ENCODE peak calls at places on chromosome 19, in five cellular contexts. L is brain microvascular endothelial cell, S is mucosa of descending colon, D is coronary artery, E is colonic mucosa. C is an unnamed sample.

GRCh38 chr19:43420954-43421353 is 6.3 kb downstream of the TEX101 start:
- DNase-seq in D (no peak), L (no peak), S (no peak), E (no peak), C (no peak)

GRCh38 chr19:41553804-41554203 is 22.2 kb upstream of the CEACAM21 start:
- DNase-seq in D (no peak), S (no peak), L (no peak), E (no peak), C (no peak)

GRCh38 chr19:31491246-31491645 is 142.0 kb upstream of the TSHZ3 start:
- DNase-seq in S (no peak), L (no peak), D (no peak), E (no peak), C (no peak)

GRCh38 chr19:49997709-49998108 is 27.5 kb downstream of the VRK3 start:
- DNase-seq in L (peak; percentile 22), D (no peak), E (no peak), S (no peak), C (no peak)

GRCh38 chr19:3586124-3586626 is 897 bp downstream of the GIPC3 start:
- DNase-seq in L (no peak), D (no peak), E (no peak), S (no peak), C (no peak)

GRCh38 chr19:407501-408440 is 1.2 kb downstream of the C2CD4C start:
- DNase-seq in E (no peak), L (no peak), S (peak; percentile 41), D (no peak), C (no peak)

GRCh38 chr19:40510526-40511115 is 43.8 kb downstream of the SPTBN4 start:
- DNase-seq in E (no peak), L (no peak), D (no peak), S (no peak), C (no peak)

GRCh38 chr19:5369962-5370367 is 29.4 kb upstream of the PTPRS start:
- DNase-seq in L (peak; percentile 35), S (no peak), D (no peak), E (peak; percentile 56), C (no peak)

GRCh38 chr19:2610637-2611482 is 91.6 kb downstream of the GNG7 start:
- DNase-seq in D (peak; percentile 95), L (peak; percentile 97), S (peak; percentile 92), E (peak; percentile 96), C (peak; percentile 84)

GRCh38 chr19:13130886-13131490 is 12.9 kb downstream of the NACC1 start:
- DNase-seq in S (no peak), L (no peak), E (peak; percentile 25), D (no peak), C (no peak)

GRCh38 chr19:401836-402535 is 7.0 kb downstream of the C2CD4C start:
- DNase-seq in E (no peak), D (no peak), L (no peak), S (peak; percentile 26), C (no peak)

GRCh38 chr19:30204721-30205120 is 167.5 kb upstream of the ZNF536 start:
- DNase-seq in S (no peak), L (no peak), D (peak; percentile 35), E (no peak), C (no peak)

GRCh38 chr19:53333071-53333465 is 481 bp upstream of the ZNF845 start:
- DNase-seq in D (peak; percentile 77), L (peak; percentile 41), S (peak; percentile 68), E (no peak), C (no peak)

GRCh38 chr19:35055715-35056179 is 14.2 kb downstream of the HPN start:
- DNase-seq in D (no peak), E (no peak), L (no peak), S (peak; percentile 44), C (no peak)

GRCh38 chr19:51573331-51573730 is 2.2 kb downstream of the ZNF175 start:
- DNase-seq in L (peak; percentile 22), E (no peak), D (no peak), S (no peak), C (no peak)

GRCh38 chr19:55216461-55217198 is 7.3 kb upstream of the PTPRH start:
- DNase-seq in L (peak; percentile 99), S (peak; percentile 85), D (no peak), E (peak; percentile 90), C (peak; percentile 96)

GRCh38 chr19:53868091-53868891 is 608 bp downstream of the MYADM start:
- DNase-seq in D (peak; percentile 89), L (peak; percentile 56), S (peak; percentile 84), E (peak; percentile 70), C (no peak)

GRCh38 chr19:41843371-41843770 is 1.1 kb downstream of the LYPD4 start:
- DNase-seq in S (no peak), D (no peak), L (no peak), E (no peak), C (no peak)

GRCh38 chr19:4380254-4380727 is 20.1 kb downstream of the SH3GL1 start:
- DNase-seq in L (no peak), D (no peak), E (no peak), S (peak; percentile 82), C (no peak)

GRCh38 chr19:13149628-13150186 is 468 bp downstream of the STX10 start:
- DNase-seq in L (peak; percentile 34), E (no peak), S (peak; percentile 85), D (no peak), C (no peak)

GRCh38 chr19:5498817-5499535 is 43.8 kb downstream of the ZNRF4 start:
- DNase-seq in L (no peak), D (no peak), E (no peak), S (no peak), C (no peak)

GRCh38 chr19:38736413-38737280 is 7.6 kb downstream of the CAPN12 start:
- DNase-seq in S (peak; percentile 87), E (peak; percentile 82), L (no peak), D (no peak), C (no peak)

GRCh38 chr19:51188227-51188559 is 36.7 kb upstream of the CD33 start:
- DNase-seq in E (no peak), S (no peak), L (no peak), D (no peak), C (no peak)

GRCh38 chr19:4379383-4380253 is 20.7 kb downstream of the SH3GL1 start:
- DNase-seq in E (no peak), D (no peak), S (no peak), L (no peak), C (no peak)

GRCh38 chr19:1510442-1510806 is 2.4 kb downstream of the ADAMTSL5 start:
- DNase-seq in S (no peak), E (no peak), L (no peak), D (no peak), C (no peak)

GRCh38 chr19:1507192-1507660 is 5.6 kb downstream of the ADAMTSL5 start:
- DNase-seq in E (no peak), D (no peak), S (no peak), L (no peak), C (no peak)

GRCh38 chr19:1507763-1508506 is 4.9 kb downstream of the ADAMTSL5 start:
- DNase-seq in D (peak; percentile 93), E (peak; percentile 90), S (peak; percentile 91), L (peak; percentile 95), C (peak; percentile 81)

GRCh38 chr19:1509589-1510441 is 3.0 kb downstream of the ADAMTSL5 start:
- DNase-seq in D (no peak), S (no peak), E (no peak), L (no peak), C (no peak)

GRCh38 chr19:1508507-1508856 is 4.3 kb downstream of the ADAMTSL5 start:
- DNase-seq in D (no peak), S (no peak), L (no peak), E (no peak), C (no peak)
- H3K4me3 ChIP-seq in D (peak overlapping the region; percentile 72), S (no peak overlapping the region), L (peak overlapping the region; percentile 20), E (peak overlapping the region; percentile 32), C (no peak overlapping the region)

DNA sequence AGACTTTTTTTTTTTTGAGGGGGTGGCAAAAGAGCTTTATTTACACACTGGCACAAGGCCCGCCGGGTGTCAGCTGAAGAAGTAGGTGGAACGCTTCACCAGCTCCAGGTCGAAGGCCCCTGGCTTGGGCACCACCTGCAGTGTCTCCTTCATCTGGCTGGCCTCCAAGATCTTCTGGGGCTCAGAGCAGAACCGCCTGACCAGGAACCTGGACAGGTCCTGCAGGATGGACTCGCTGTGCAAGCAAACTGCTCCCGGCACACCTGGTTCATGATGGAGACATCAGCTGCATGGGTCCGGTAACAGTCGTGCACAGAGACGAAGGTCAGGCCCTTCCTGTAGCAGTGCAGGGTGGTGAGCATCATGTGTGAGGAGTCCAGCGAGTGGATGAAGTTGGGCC is 4.4 kb upstream of the CYP4F2 start:
- DNase-seq in D (no peak), S (no peak), L (no peak), E (no peak), C (no peak)
- TF ChIP-seq CTCF in D (no peak), S (no peak), L (no peak), E (no peak), C (no peak)

GRCh38 chr19:18291019-18291524 is 9.7 kb upstream of the JUND start:
- DNase-seq in S (no peak), D (no peak), E (no peak), L (no peak), C (no peak)
- H3K4me3 ChIP-seq in S (no peak overlapping the region), D (peak overlapping the region; percentile 81), E (peak overlapping the region; percentile 48), L (peak overlapping the region; percentile 65), C (peak overlapping the region; percentile 71)

GRCh38 chr19:10332965-10333757 is at the start of gene RAVER1:
- DNase-seq in S (peak; percentile 99), D (peak; percentile 97), E (peak; percentile 98), L (peak; percentile 96), C (peak; percentile 86)

GRCh38 chr19:10333758-10334339 is 520 bp upstream of the RAVER1 start:
- DNase-seq in S (no peak), L (no peak), D (no peak), E (no peak), C (no peak)

GRCh38 chr19:10332158-10332964 is 968 bp downstream of the RAVER1 start:
- DNase-seq in L (no peak), D (no peak), E (peak; percentile 70), S (no peak), C (no peak)

GRCh38 chr19:10334340-10335148 is 1.2 kb upstream of the RAVER1 start:
- DNase-seq in L (peak; percentile 95), D (peak; percentile 97), S (peak; percentile 96), E (peak; percentile 99), C (peak; percentile 76)

GRCh38 chr19:10335149-10336053 is 2.1 kb upstream of the RAVER1 start:
- DNase-seq in L (no peak), D (no peak), E (no peak), S (no peak), C (no peak)
- TF ChIP-seq CTCF in L (no peak), D (no peak), E (no peak), S (no peak), C (peak; percentile 15)

GRCh38 chr19:46426506-46427162 is 2.1 kb downstream of the PNMA8C start:
- DNase-seq in E (peak; percentile 54), S (no peak), L (peak; percentile 56), D (no peak), C (no peak)
- H3K4me3 ChIP-seq in E (peak overlapping the region; percentile 38), S (no peak overlapping the region), L (peak overlapping the region; percentile 67), D (peak overlapping the region; percentile 75), C (peak overlapping the region; percentile 10)

GRCh38 chr19:56222901-56223300 is 20.8 kb downstream of the ZSCAN5C start:
- DNase-seq in S (no peak), D (no peak), E (no peak), L (no peak), C (no peak)
- TF ChIP-seq CTCF in S (no peak), D (no peak), E (no peak), L (no peak), C (no peak)

C was measured in AG09309.